ENCODE peak calls at places on chromosomes 7 and 10, in six cellular contexts. One of them, this sample, is unnamed.
A peak's percentile ranks its signal among the peaks of the same experiment; 100 is the strongest.

GRCh38 chr7:49172639-49173038 is 248.3 kb downstream of the CDC14C start:
- DNase-seq in Peyer's patch: no peak
- DNase-seq in psoas muscle: no peak
- DNase-seq in lung: no peak
- DNase-seq in heart left ventricle: no peak
- DNase-seq in brain microvascular endothelial cell: no peak
- DNase-seq in this sample: no peak

GRCh38 chr10:42984035-42984610 is 92.7 kb upstream of the RET start:
- DNase-seq in lung: no peak
- DNase-seq in psoas muscle: no peak
- DNase-seq in brain microvascular endothelial cell: no peak
- DNase-seq in heart left ventricle: peak; percentile 11
- DNase-seq in Peyer's patch: peak; percentile 13
- DNase-seq in this sample: no peak

GRCh38 chr10:33248638-33249037 is 85.8 kb downstream of the NRP1 start:
- DNase-seq in Peyer's patch: no peak
- DNase-seq in psoas muscle: no peak
- DNase-seq in brain microvascular endothelial cell: peak; percentile 86
- DNase-seq in lung: no peak
- DNase-seq in heart left ventricle: no peak
- DNase-seq in this sample: peak; percentile 79

GRCh38 chr10:90417056-90417455 is 440.8 kb downstream of the HTR7 start:
- DNase-seq in heart left ventricle: no peak
- DNase-seq in Peyer's patch: no peak
- DNase-seq in lung: no peak
- DNase-seq in psoas muscle: no peak
- DNase-seq in brain microvascular endothelial cell: peak; percentile 48
- DNase-seq in this sample: no peak

GRCh38 chr7:1992554-1992953 is 240.2 kb downstream of the MAD1L1 start:
- DNase-seq in psoas muscle: no peak
- DNase-seq in Peyer's patch: no peak
- DNase-seq in lung: no peak
- DNase-seq in brain microvascular endothelial cell: no peak
- DNase-seq in heart left ventricle: no peak
- DNase-seq in this sample: no peak

GRCh38 chr10:132371641-132372081 is 25.3 kb upstream of the PWWP2B start:
- DNase-seq in brain microvascular endothelial cell: no peak
- DNase-seq in lung: no peak
- DNase-seq in psoas muscle: no peak
- DNase-seq in Peyer's patch: peak; percentile 48
- DNase-seq in heart left ventricle: no peak
- DNase-seq in this sample: peak; percentile 19

GRCh38 chr10:33334839-33335549 is 527 bp upstream of the NRP1 start:
- DNase-seq in lung: peak; percentile 69
- DNase-seq in heart left ventricle: peak; percentile 86
- DNase-seq in psoas muscle: peak; percentile 77
- DNase-seq in Peyer's patch: peak; percentile 72
- DNase-seq in brain microvascular endothelial cell: peak; percentile 84
- DNase-seq in this sample: no peak

GRCh38 chr7:70857793-70858545 is 274.0 kb upstream of the GALNT17 start:
- DNase-seq in psoas muscle: no peak
- DNase-seq in brain microvascular endothelial cell: no peak
- DNase-seq in heart left ventricle: no peak
- DNase-seq in Peyer's patch: no peak
- DNase-seq in lung: no peak
- DNase-seq in this sample: no peak

GRCh38 chr7:1432411-1433082 is 26.7 kb downstream of the MICALL2 start:
- DNase-seq in brain microvascular endothelial cell: peak; percentile 14
- DNase-seq in heart left ventricle: peak; percentile 72
- DNase-seq in psoas muscle: peak; percentile 68
- DNase-seq in Peyer's patch: peak; percentile 88
- DNase-seq in lung: peak; percentile 76
- DNase-seq in this sample: peak; percentile 63

GRCh38 chr10:94042001-94042813 is 48.5 kb downstream of the PLCE1 start:
- DNase-seq in lung: no peak
- DNase-seq in psoas muscle: no peak
- DNase-seq in Peyer's patch: no peak
- DNase-seq in brain microvascular endothelial cell: peak; percentile 65
- DNase-seq in heart left ventricle: no peak
- DNase-seq in this sample: no peak

GRCh38 chr10:123994417-123995081 is 98.8 kb downstream of the CHST15 start:
- DNase-seq in heart left ventricle: peak; percentile 87
- DNase-seq in brain microvascular endothelial cell: peak; percentile 88
- DNase-seq in psoas muscle: peak; percentile 86
- DNase-seq in Peyer's patch: peak; percentile 94
- DNase-seq in lung: peak; percentile 88
- DNase-seq in this sample: peak; percentile 58

GRCh38 chr10:131193923-131194322 is 117.6 kb downstream of the TCERG1L start:
- DNase-seq in brain microvascular endothelial cell: no peak
- DNase-seq in Peyer's patch: peak; percentile 17
- DNase-seq in psoas muscle: no peak
- DNase-seq in lung: no peak
- DNase-seq in heart left ventricle: no peak
- DNase-seq in this sample: no peak

GRCh38 chr7:87151701-87152111 is 547 bp upstream of the DMTF1 start:
- DNase-seq in heart left ventricle: no peak
- DNase-seq in psoas muscle: no peak
- DNase-seq in lung: no peak
- DNase-seq in brain microvascular endothelial cell: no peak
- DNase-seq in Peyer's patch: no peak
- DNase-seq in this sample: no peak

GRCh38 chr7:128221929-128222403 is 19.1 kb upstream of the LEP start:
- DNase-seq in Peyer's patch: peak; percentile 61
- DNase-seq in psoas muscle: no peak
- DNase-seq in lung: no peak
- DNase-seq in heart left ventricle: no peak
- DNase-seq in brain microvascular endothelial cell: peak; percentile 20
- DNase-seq in this sample: no peak

GRCh38 chr7:95199779-95200558 is 124.4 kb downstream of the PON1 start:
- DNase-seq in brain microvascular endothelial cell: peak; percentile 47
- DNase-seq in psoas muscle: peak; percentile 19
- DNase-seq in Peyer's patch: no peak
- DNase-seq in heart left ventricle: peak; percentile 28
- DNase-seq in lung: peak; percentile 42
- DNase-seq in this sample: no peak

GRCh38 chr7:135930565-135931423 is 46.4 kb downstream of the MTPN start:
- DNase-seq in heart left ventricle: no peak
- DNase-seq in psoas muscle: no peak
- DNase-seq in lung: no peak
- DNase-seq in brain microvascular endothelial cell: peak; percentile 72
- DNase-seq in Peyer's patch: no peak
- DNase-seq in this sample: no peak

GRCh38 chr10:86671419-86671818 is 3.1 kb downstream of the LDB3 start:
- DNase-seq in psoas muscle: no peak
- DNase-seq in Peyer's patch: no peak
- DNase-seq in heart left ventricle: no peak
- DNase-seq in brain microvascular endothelial cell: no peak
- DNase-seq in lung: no peak
- DNase-seq in this sample: no peak

GRCh38 chr10:73801253-73801590 is 10.2 kb downstream of the NDST2 start:
- DNase-seq in brain microvascular endothelial cell: no peak
- DNase-seq in psoas muscle: no peak
- DNase-seq in Peyer's patch: no peak
- DNase-seq in lung: no peak
- DNase-seq in heart left ventricle: no peak
- DNase-seq in this sample: no peak

GRCh38 chr10:47090903-47091302 is 179.7 kb downstream of the PTPN20 start:
- DNase-seq in heart left ventricle: no peak
- DNase-seq in brain microvascular endothelial cell: no peak
- DNase-seq in psoas muscle: no peak
- DNase-seq in lung: no peak
- DNase-seq in Peyer's patch: no peak
- DNase-seq in this sample: no peak

GRCh38 chr10:56934515-56934914 is 573.5 kb upstream of the ZWINT start:
- DNase-seq in lung: no peak
- DNase-seq in brain microvascular endothelial cell: no peak
- DNase-seq in Peyer's patch: no peak
- DNase-seq in heart left ventricle: no peak
- DNase-seq in psoas muscle: no peak
- DNase-seq in this sample: no peak

GRCh38 chr10:73501651-73502050 is 5.8 kb upstream of the PPP3CB start:
- DNase-seq in psoas muscle: no peak
- DNase-seq in lung: no peak
- DNase-seq in Peyer's patch: no peak
- DNase-seq in heart left ventricle: no peak
- DNase-seq in brain microvascular endothelial cell: no peak
- DNase-seq in this sample: no peak

GRCh38 chr7:154371424-154371823 is 319.2 kb downstream of the DPP6 start:
- DNase-seq in psoas muscle: no peak
- DNase-seq in heart left ventricle: no peak
- DNase-seq in Peyer's patch: no peak
- DNase-seq in brain microvascular endothelial cell: no peak
- DNase-seq in lung: no peak
- DNase-seq in this sample: no peak

GRCh38 chr10:33244354-33244967 is 90.0 kb downstream of the NRP1 start:
- DNase-seq in Peyer's patch: no peak
- DNase-seq in psoas muscle: no peak
- DNase-seq in brain microvascular endothelial cell: no peak
- DNase-seq in heart left ventricle: no peak
- DNase-seq in lung: no peak
- DNase-seq in this sample: no peak

GRCh38 chr7:20785211-20786048 is 1.3 kb downstream of the SP8 start:
- DNase-seq in Peyer's patch: no peak
- DNase-seq in heart left ventricle: no peak
- DNase-seq in psoas muscle: no peak
- DNase-seq in brain microvascular endothelial cell: no peak
- DNase-seq in lung: no peak
- DNase-seq in this sample: no peak

GRCh38 chr7:131298608-131298992 is 29.1 kb upstream of the MKLN1 start:
- DNase-seq in heart left ventricle: no peak
- DNase-seq in brain microvascular endothelial cell: no peak
- DNase-seq in lung: no peak
- DNase-seq in psoas muscle: no peak
- DNase-seq in Peyer's patch: no peak
- DNase-seq in this sample: no peak

GRCh38 chr10:118798186-118798811 is 43.5 kb upstream of the CACUL1 start:
- DNase-seq in heart left ventricle: no peak
- DNase-seq in lung: no peak
- DNase-seq in psoas muscle: no peak
- DNase-seq in brain microvascular endothelial cell: peak; percentile 63
- DNase-seq in Peyer's patch: peak; percentile 52
- DNase-seq in this sample: no peak

GRCh38 chr10:51269816-51270215 is 195.5 kb downstream of the PRKG1 start:
- DNase-seq in heart left ventricle: no peak
- DNase-seq in brain microvascular endothelial cell: peak; percentile 54
- DNase-seq in psoas muscle: no peak
- DNase-seq in Peyer's patch: no peak
- DNase-seq in lung: no peak
- DNase-seq in this sample: no peak

GRCh38 chr7:80943342-80943741 is 24.5 kb upstream of the SEMA3C start:
- DNase-seq in brain microvascular endothelial cell: no peak
- DNase-seq in heart left ventricle: no peak
- DNase-seq in Peyer's patch: no peak
- DNase-seq in lung: no peak
- DNase-seq in psoas muscle: no peak
- DNase-seq in this sample: no peak
- H3K27ac ChIP-seq in brain microvascular endothelial cell: peak overlapping the region; percentile 84
- H3K27ac ChIP-seq in heart left ventricle: no peak overlapping the region
- H3K27ac ChIP-seq in Peyer's patch: no peak overlapping the region
- H3K27ac ChIP-seq in lung: no peak overlapping the region
- H3K27ac ChIP-seq in psoas muscle: no peak overlapping the region
- H3K27ac ChIP-seq in this sample: no peak overlapping the region

GRCh38 chr10:10824611-10825148 is 193.0 kb upstream of the CELF2 start:
- DNase-seq in psoas muscle: peak; percentile 24
- DNase-seq in Peyer's patch: peak; percentile 59
- DNase-seq in heart left ventricle: peak; percentile 40
- DNase-seq in lung: peak; percentile 42
- DNase-seq in brain microvascular endothelial cell: peak; percentile 92
- DNase-seq in this sample: no peak

GRCh38 chr10:10826125-10826524 is 191.5 kb upstream of the CELF2 start:
- DNase-seq in lung: no peak
- DNase-seq in Peyer's patch: no peak
- DNase-seq in psoas muscle: no peak
- DNase-seq in brain microvascular endothelial cell: peak; percentile 88
- DNase-seq in heart left ventricle: no peak
- DNase-seq in this sample: no peak

GRCh38 chr10:10831085-10831484 is 186.6 kb upstream of the CELF2 start:
- DNase-seq in Peyer's patch: peak; percentile 63
- DNase-seq in psoas muscle: peak; percentile 58
- DNase-seq in lung: peak; percentile 80
- DNase-seq in brain microvascular endothelial cell: peak; percentile 85
- DNase-seq in heart left ventricle: no peak
- DNase-seq in this sample: no peak

GRCh38 chr10:10833955-10834354 is 183.7 kb upstream of the CELF2 start:
- DNase-seq in brain microvascular endothelial cell: no peak
- DNase-seq in lung: no peak
- DNase-seq in heart left ventricle: no peak
- DNase-seq in Peyer's patch: no peak
- DNase-seq in psoas muscle: no peak
- DNase-seq in this sample: no peak

DNA sequence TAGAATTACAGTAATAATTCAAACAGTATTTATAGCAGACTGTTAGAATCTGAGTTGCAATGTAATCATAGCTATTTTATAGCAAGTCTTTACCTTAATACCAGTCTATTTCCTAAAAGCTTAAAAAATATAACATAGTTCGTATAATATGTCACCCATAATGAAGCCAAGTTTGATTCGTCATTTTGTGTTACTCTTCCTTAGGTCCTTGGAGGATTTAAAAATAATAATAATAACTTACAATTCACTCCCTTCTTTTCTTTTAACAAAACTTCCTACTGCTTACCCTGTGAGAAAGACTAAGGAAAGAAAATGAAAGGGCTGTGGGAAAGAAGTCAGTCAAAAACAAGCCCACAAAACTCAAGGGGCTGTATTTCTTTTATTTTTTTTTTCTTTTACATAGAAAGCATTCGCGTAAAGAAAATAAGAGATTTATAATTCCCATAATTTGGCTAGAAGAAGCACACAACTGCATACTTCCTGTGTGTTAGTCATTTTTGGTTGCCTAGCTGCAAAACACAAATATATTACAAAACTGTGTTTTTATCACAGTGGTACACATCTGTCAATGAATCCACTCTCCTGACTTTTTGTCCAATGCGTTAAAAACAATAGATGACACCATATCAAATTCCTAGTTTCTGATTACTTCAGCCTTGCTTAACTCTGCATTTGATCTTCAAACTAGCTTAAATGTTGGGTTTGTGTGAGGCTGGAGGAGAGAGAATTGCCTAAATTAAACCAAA is 187.2 kb upstream of the CELF2 start:
- DNase-seq in brain microvascular endothelial cell: peak; percentile 86
- DNase-seq in Peyer's patch: no peak
- DNase-seq in heart left ventricle: no peak
- DNase-seq in lung: no peak
- DNase-seq in psoas muscle: no peak
- DNase-seq in this sample: no peak
- H3K4me3 ChIP-seq in brain microvascular endothelial cell: no peak overlapping the region
- H3K4me3 ChIP-seq in Peyer's patch: no peak overlapping the region
- H3K4me3 ChIP-seq in heart left ventricle: no peak overlapping the region
- H3K4me3 ChIP-seq in lung: no peak overlapping the region
- H3K4me3 ChIP-seq in psoas muscle: no peak overlapping the region
- H3K4me3 ChIP-seq in this sample: no peak overlapping the region

GRCh38 chr7:155665957-155666287 is 21.5 kb downstream of the RBM33 start:
- DNase-seq in Peyer's patch: no peak
- DNase-seq in brain microvascular endothelial cell: peak; percentile 73
- DNase-seq in lung: no peak
- DNase-seq in psoas muscle: no peak
- DNase-seq in heart left ventricle: no peak
- DNase-seq in this sample: no peak
- H3K27ac ChIP-seq in Peyer's patch: no peak overlapping the region
- H3K27ac ChIP-seq in brain microvascular endothelial cell: peak overlapping the region; percentile 57
- H3K27ac ChIP-seq in lung: no peak overlapping the region
- H3K27ac ChIP-seq in psoas muscle: no peak overlapping the region
- H3K27ac ChIP-seq in heart left ventricle: no peak overlapping the region
- H3K27ac ChIP-seq in this sample: no peak overlapping the region

GRCh38 chr7:158828343-158829020 is 827 bp downstream of the ESYT2 start:
- DNase-seq in heart left ventricle: peak; percentile 65
- DNase-seq in brain microvascular endothelial cell: no peak
- DNase-seq in Peyer's patch: peak; percentile 70
- DNase-seq in psoas muscle: peak; percentile 58
- DNase-seq in lung: peak; percentile 44
- DNase-seq in this sample: no peak
- H3K4me3 ChIP-seq in heart left ventricle: peak overlapping the region; percentile 63
- H3K4me3 ChIP-seq in brain microvascular endothelial cell: peak overlapping the region; percentile 89
- H3K4me3 ChIP-seq in Peyer's patch: peak overlapping the region; percentile 90
- H3K4me3 ChIP-seq in psoas muscle: peak overlapping the region; percentile 85
- H3K4me3 ChIP-seq in lung: peak overlapping the region; percentile 96
- H3K4me3 ChIP-seq in this sample: peak overlapping the region; percentile 66

This sample was measured in naive thymus-derived CD4-positive, alpha-beta T cell.